ENCODE peak calls at places on chromosomes 4 and X, in four cellular contexts. U, M, F and X are unnamed samples.

GRCh38 chrX:106363214-106363613 is 195.1 kb downstream of the PWWP3B start:
- DNase-seq in F (no peak), M (no peak), U (no peak), X (no peak)

GRCh38 chrX:123159403-123159802 is 24.7 kb upstream of the GRIA3 start:
- DNase-seq in F (no peak), U (no peak), M (no peak), X (no peak)

GRCh38 chr4:5712931-5713330 is 1.9 kb downstream of the EVC start:
- DNase-seq in U (no peak), M (no peak), F (no peak), X (no peak)

GRCh38 chr4:42865572-42866189 is 26.8 kb upstream of the GRXCR1 start:
- DNase-seq in U (peak), F (peak), M (peak), X (peak)

GRCh38 chrX:10615931-10616780 is 4.2 kb downstream of the MID1 start:
- DNase-seq in M (peak), F (peak), U (no peak), X (peak)

GRCh38 chrX:45851434-45851991 is 650.8 kb upstream of the DIPK2B start:
- DNase-seq in F (peak), U (peak), M (peak), X (peak)

GRCh38 chrX:135707880-135708279 is 5.6 kb upstream of the CT45A1 start:
- DNase-seq in U (peak), M (peak), F (peak), X (peak)

GRCh38 chr4:2685541-2685940 is 70.6 kb downstream of the TNIP2 start:
- DNase-seq in U (no peak), F (no peak), M (no peak), X (no peak)

GRCh38 chr4:143026459-143027170 is 158.1 kb upstream of the USP38 start:
- DNase-seq in U (no peak), F (no peak), M (no peak), X (no peak)

GRCh38 chrX:151391722-151392121 is 5.3 kb upstream of the VMA21 start:
- DNase-seq in F (no peak), U (no peak), M (no peak), X (no peak)

GRCh38 chr4:41693629-41694028 is 54.9 kb downstream of the PHOX2B start:
- DNase-seq in U (peak), F (no peak), M (no peak), X (peak)

GRCh38 chrX:17768997-17769396 is 31.7 kb downstream of the SCML1 start:
- DNase-seq in U (no peak), F (no peak), M (no peak), X (no peak)

GRCh38 chr4:62162606-62163005 is 962.5 kb downstream of the ADGRL3 start:
- DNase-seq in M (no peak), F (no peak), U (no peak), X (no peak)

GRCh38 chr4:101500742-101501141 is 153.4 kb upstream of the PPP3CA start:
- DNase-seq in M (no peak), U (no peak), F (no peak), X (no peak)

GRCh38 chr4:188904617-188905016 is 765.4 kb downstream of the TRIML1 start:
- DNase-seq in U (no peak), M (no peak), F (no peak), X (no peak)

GRCh38 chr4:54498661-54499111 is 159.1 kb upstream of the KIT start:
- DNase-seq in U (no peak), F (no peak), M (no peak), X (peak)

GRCh38 chr4:135267148-135267878 is 1065.7 kb upstream of the PABPC4L start:
- DNase-seq in U (no peak), F (no peak), M (no peak), X (no peak)

GRCh38 chr4:633406-633805 is 8.0 kb downstream of the PDE6B start:
- DNase-seq in M (no peak), U (no peak), F (no peak), X (no peak)

GRCh38 chrX:21725498-21725897 is 32.4 kb downstream of the SMPX start:
- DNase-seq in M (no peak), U (peak), F (no peak), X (no peak)

GRCh38 chr4:44662623-44663006 is 11.2 kb upstream of the YIPF7 start:
- DNase-seq in M (no peak), U (no peak), F (no peak), X (no peak)

DNA sequence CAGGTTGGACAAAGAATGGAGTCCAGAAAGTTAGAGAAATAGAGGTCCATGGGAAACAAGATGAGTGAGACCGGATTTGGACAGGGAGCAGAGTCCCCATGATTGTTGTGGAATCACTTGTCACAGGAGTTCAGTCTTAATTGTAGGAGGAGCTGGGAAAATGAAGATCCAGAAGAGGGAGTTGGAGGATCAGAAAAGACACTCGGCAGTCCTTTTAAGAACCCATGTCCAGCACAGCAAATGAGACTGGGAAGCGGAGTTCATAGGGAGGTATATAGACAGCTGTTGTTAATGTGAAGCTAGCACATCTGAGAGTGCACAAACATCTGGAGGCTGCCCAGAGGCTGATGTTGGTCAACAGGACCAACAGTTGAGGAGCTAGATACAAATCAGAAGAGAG is 111.4 kb upstream of the RXFP1 start:
- DNase-seq in M (no peak), U (no peak), F (no peak), X (no peak)
- TF ChIP-seq CTCF in M (no peak), U (no peak), F (no peak), X (no peak)

GRCh38 chrX:8673211-8673610 is 58.7 kb downstream of the ANOS1 start:
- DNase-seq in U (no peak), M (no peak), F (no peak), X (no peak)

GRCh38 chrX:8668797-8669196 is 63.1 kb downstream of the ANOS1 start:
- DNase-seq in F (no peak), U (no peak), M (peak), X (peak)

GRCh38 chrX:8672176-8672575 is 59.8 kb downstream of the ANOS1 start:
- DNase-seq in F (no peak), U (no peak), M (peak), X (no peak)
- TF ChIP-seq CTCF in F (no peak), U (no peak), M (no peak), X (no peak)

GRCh38 chrX:132740316-132741123 is 217.9 kb downstream of the HS6ST2 start:
- DNase-seq in U (no peak), F (no peak), M (no peak), X (no peak)
- TF ChIP-seq CTCF in U (peak), F (peak), M (peak), X (peak)

DNA sequence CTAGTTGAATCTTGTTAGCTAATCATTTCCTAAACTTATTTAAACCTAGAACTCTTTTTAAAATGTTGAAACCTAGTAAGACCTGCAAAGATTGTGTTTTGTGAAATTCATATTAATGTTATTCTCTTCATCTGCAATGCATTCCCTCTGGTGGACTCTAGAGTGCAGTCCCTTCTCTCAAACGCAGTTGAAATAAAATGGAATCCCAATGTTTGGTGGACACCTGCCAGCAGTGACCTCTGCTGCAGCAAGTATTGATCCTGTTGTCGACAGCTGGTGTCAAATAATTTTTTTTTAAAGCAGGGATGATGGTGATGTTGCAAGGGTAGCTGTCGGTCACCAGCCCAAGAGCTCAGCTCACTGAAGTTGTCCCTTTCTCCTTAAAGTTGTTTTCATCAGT is 492.0 kb downstream of the ZIC3 start:
- DNase-seq in M (no peak), F (no peak), U (no peak), X (no peak)
- TF ChIP-seq CTCF in M (no peak), F (no peak), U (no peak), X (no peak)

GRCh38 chrX:15619053-15619772 is 18.5 kb upstream of the ACE2 start:
- DNase-seq in M (no peak), F (no peak), U (peak), X (peak)
- TF ChIP-seq CTCF in M (no peak), F (no peak), U (no peak), X (no peak)

GRCh38 chr4:180960758-180961401 is 1282.3 kb upstream of the TENM3 start:
- DNase-seq in M (no peak), F (no peak), U (no peak), X (no peak)
- TF ChIP-seq CTCF in M (no peak), F (no peak), U (no peak), X (no peak)

DNA sequence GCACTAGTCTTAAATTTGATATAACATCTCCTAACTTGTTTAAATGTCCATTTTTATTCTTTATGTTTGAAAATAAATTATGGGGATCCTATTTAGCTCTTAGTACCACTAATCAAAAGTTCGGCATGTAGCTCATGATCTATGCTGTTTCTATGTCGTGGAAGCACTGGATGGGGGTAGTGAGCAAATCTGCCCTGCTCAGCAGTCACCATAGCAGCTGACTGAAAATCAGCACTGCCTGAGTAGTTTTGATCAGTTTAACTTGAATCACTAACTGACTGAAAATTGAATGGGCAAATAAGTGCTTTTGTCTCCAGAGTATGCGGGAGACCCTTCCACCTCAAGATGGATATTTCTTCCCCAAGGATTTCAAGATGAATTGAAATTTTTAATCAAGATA is 27.6 kb downstream of the NUDT6 start:
- DNase-seq in U (no peak), F (no peak), M (no peak), X (no peak)
- TF ChIP-seq CTCF in U (no peak), F (no peak), M (no peak), X (no peak)

DNA sequence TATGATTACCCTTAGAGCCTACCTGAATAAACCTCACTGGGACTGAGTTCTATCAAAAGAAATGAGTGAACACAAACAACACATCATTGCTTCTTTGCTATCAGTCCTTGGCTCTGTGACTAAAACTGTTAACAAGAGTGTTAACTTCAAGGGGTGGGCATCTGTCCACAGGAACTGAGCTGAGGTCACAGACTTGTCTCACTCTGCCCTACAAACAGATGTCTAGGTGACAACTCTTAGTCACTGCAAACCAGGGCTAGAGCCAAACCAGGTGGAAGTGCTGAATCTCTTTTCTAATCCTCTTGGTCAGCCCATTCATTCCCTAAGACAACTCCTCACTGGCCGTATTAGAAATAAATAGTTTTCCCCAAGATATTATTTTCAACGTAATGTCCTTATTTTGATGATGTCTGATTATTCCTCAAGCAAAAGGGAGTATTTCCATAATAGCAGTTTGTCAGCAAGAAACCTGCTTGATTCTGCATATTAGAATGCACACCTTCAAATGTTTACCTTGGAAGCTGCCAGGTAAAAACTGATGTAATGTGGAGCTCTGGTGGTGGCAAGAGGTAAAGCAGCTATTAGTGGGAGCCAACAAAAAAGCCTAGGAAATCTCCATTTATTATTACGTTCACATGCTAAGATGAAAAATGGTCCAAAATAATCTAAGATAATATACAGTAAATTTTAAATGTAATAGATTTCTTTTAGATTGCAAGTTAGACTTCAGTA is 4.0 kb downstream of the COL25A1 start:
- DNase-seq in U (no peak), F (no peak), M (peak), X (peak)
- TF ChIP-seq CTCF in U (peak), F (no peak), M (peak), X (peak)

GRCh38 chr4:87679449-87680169 is 29.5 kb downstream of the DMP1 start:
- DNase-seq in F (peak), U (peak), M (peak), X (peak)
- TF ChIP-seq CTCF in F (peak), U (peak), M (peak), X (peak)